ENCODE peak calls at places on chromosomes 6 and 20, in nine cellular contexts. One of them, this sample, is unnamed. For H3K4me1, the result is how much of the 10 kb centered on the place peaks cover.

GRCh38 chr6:115551510-115551909 is 509.2 kb downstream of the FRK start:
- DNase-seq in CD4-positive, alpha-beta memory T cell: no peak
- DNase-seq in testis: no peak
- DNase-seq in left ventricle myocardium inferior: no peak
- DNase-seq in PC-3: no peak
- DNase-seq in lower lobe of right lung: no peak
- DNase-seq in H9: no peak
- DNase-seq in upper lobe of right lung: no peak
- DNase-seq in Panc1: no peak
- DNase-seq in this sample: no peak

GRCh38 chr20:63217706-63218105 is 1.8 kb upstream of the YTHDF1 start:
- DNase-seq in CD4-positive, alpha-beta memory T cell: no peak
- DNase-seq in testis: no peak
- DNase-seq in left ventricle myocardium inferior: no peak
- DNase-seq in PC-3: no peak
- DNase-seq in lower lobe of right lung: no peak
- DNase-seq in H9: no peak
- DNase-seq in upper lobe of right lung: no peak
- DNase-seq in Panc1: no peak
- DNase-seq in this sample: no peak

GRCh38 chr6:72999995-73000394 is 225.3 kb downstream of the KHDC1L start:
- DNase-seq in CD4-positive, alpha-beta memory T cell: no peak
- DNase-seq in testis: no peak
- DNase-seq in left ventricle myocardium inferior: no peak
- DNase-seq in PC-3: no peak
- DNase-seq in lower lobe of right lung: no peak
- DNase-seq in H9: no peak
- DNase-seq in upper lobe of right lung: no peak
- DNase-seq in Panc1: no peak
- DNase-seq in this sample: no peak

GRCh38 chr20:7859371-7859802 is 80.9 kb downstream of the HAO1 start:
- DNase-seq in CD4-positive, alpha-beta memory T cell: no peak
- DNase-seq in testis: peak
- DNase-seq in left ventricle myocardium inferior: no peak
- DNase-seq in PC-3: peak
- DNase-seq in lower lobe of right lung: no peak
- DNase-seq in H9: no peak
- DNase-seq in upper lobe of right lung: no peak
- DNase-seq in Panc1: peak
- DNase-seq in this sample: no peak

GRCh38 chr20:18663932-18664331 is 76.1 kb downstream of the DTD1 start:
- DNase-seq in CD4-positive, alpha-beta memory T cell: no peak
- DNase-seq in testis: no peak
- DNase-seq in left ventricle myocardium inferior: no peak
- DNase-seq in PC-3: peak
- DNase-seq in lower lobe of right lung: no peak
- DNase-seq in H9: no peak
- DNase-seq in upper lobe of right lung: no peak
- DNase-seq in Panc1: no peak
- DNase-seq in this sample: no peak

GRCh38 chr6:137846772-137847313 is 20.2 kb upstream of the TNFAIP3 start:
- DNase-seq in CD4-positive, alpha-beta memory T cell: no peak
- DNase-seq in testis: peak
- DNase-seq in left ventricle myocardium inferior: peak
- DNase-seq in PC-3: no peak
- DNase-seq in lower lobe of right lung: peak
- DNase-seq in H9: no peak
- DNase-seq in upper lobe of right lung: peak
- DNase-seq in Panc1: no peak
- DNase-seq in this sample: peak

GRCh38 chr20:33209789-33210188 is 7.4 kb upstream of the BPIFA3 start:
- DNase-seq in CD4-positive, alpha-beta memory T cell: peak
- DNase-seq in testis: peak
- DNase-seq in left ventricle myocardium inferior: peak
- DNase-seq in PC-3: peak
- DNase-seq in lower lobe of right lung: peak
- DNase-seq in H9: peak
- DNase-seq in upper lobe of right lung: peak
- DNase-seq in Panc1: no peak
- DNase-seq in this sample: no peak

GRCh38 chr20:60446273-60447111 is 488.3 kb downstream of the CDH26 start:
- DNase-seq in CD4-positive, alpha-beta memory T cell: no peak
- DNase-seq in testis: no peak
- DNase-seq in left ventricle myocardium inferior: no peak
- DNase-seq in PC-3: no peak
- DNase-seq in lower lobe of right lung: no peak
- DNase-seq in H9: no peak
- DNase-seq in upper lobe of right lung: no peak
- DNase-seq in Panc1: no peak
- DNase-seq in this sample: no peak

GRCh38 chr6:133610271-133610840 is 278.6 kb upstream of the TCF21 start:
- DNase-seq in CD4-positive, alpha-beta memory T cell: no peak
- DNase-seq in testis: no peak
- DNase-seq in left ventricle myocardium inferior: no peak
- DNase-seq in PC-3: peak
- DNase-seq in lower lobe of right lung: no peak
- DNase-seq in H9: no peak
- DNase-seq in upper lobe of right lung: no peak
- DNase-seq in Panc1: no peak
- DNase-seq in this sample: no peak

GRCh38 chr6:17057322-17057721 is 44.5 kb upstream of the STMND1 start:
- DNase-seq in CD4-positive, alpha-beta memory T cell: no peak
- DNase-seq in testis: no peak
- DNase-seq in left ventricle myocardium inferior: no peak
- DNase-seq in PC-3: peak
- DNase-seq in lower lobe of right lung: no peak
- DNase-seq in H9: no peak
- DNase-seq in upper lobe of right lung: no peak
- DNase-seq in Panc1: no peak
- DNase-seq in this sample: no peak

GRCh38 chr20:21936720-21937380 is 231.4 kb downstream of the PAX1 start:
- DNase-seq in CD4-positive, alpha-beta memory T cell: no peak
- DNase-seq in testis: no peak
- DNase-seq in left ventricle myocardium inferior: no peak
- DNase-seq in PC-3: no peak
- DNase-seq in lower lobe of right lung: no peak
- DNase-seq in H9: peak
- DNase-seq in upper lobe of right lung: no peak
- DNase-seq in Panc1: no peak
- DNase-seq in this sample: no peak

GRCh38 chr6:158322724-158323560 is 10.7 kb downstream of the TULP4 start:
- DNase-seq in CD4-positive, alpha-beta memory T cell: no peak
- DNase-seq in testis: no peak
- DNase-seq in left ventricle myocardium inferior: no peak
- DNase-seq in PC-3: peak
- DNase-seq in lower lobe of right lung: no peak
- DNase-seq in H9: no peak
- DNase-seq in upper lobe of right lung: no peak
- DNase-seq in Panc1: no peak
- DNase-seq in this sample: no peak

GRCh38 chr6:38143191-38144154 is 323.9 kb downstream of the ZFAND3 start:
- DNase-seq in CD4-positive, alpha-beta memory T cell: no peak
- DNase-seq in testis: no peak
- DNase-seq in left ventricle myocardium inferior: no peak
- DNase-seq in PC-3: no peak
- DNase-seq in lower lobe of right lung: no peak
- DNase-seq in H9: no peak
- DNase-seq in upper lobe of right lung: peak
- DNase-seq in Panc1: no peak
- DNase-seq in this sample: no peak

GRCh38 chr6:30813623-30814136 is 69.3 kb upstream of the IER3 start:
- DNase-seq in CD4-positive, alpha-beta memory T cell: no peak
- DNase-seq in testis: no peak
- DNase-seq in left ventricle myocardium inferior: no peak
- DNase-seq in PC-3: peak
- DNase-seq in lower lobe of right lung: no peak
- DNase-seq in H9: no peak
- DNase-seq in upper lobe of right lung: no peak
- DNase-seq in Panc1: no peak
- DNase-seq in this sample: no peak

GRCh38 chr6:49462599-49462926 is 490 bp downstream of the MMUT start:
- DNase-seq in CD4-positive, alpha-beta memory T cell: no peak
- DNase-seq in testis: no peak
- DNase-seq in left ventricle myocardium inferior: no peak
- DNase-seq in PC-3: no peak
- DNase-seq in lower lobe of right lung: no peak
- DNase-seq in H9: no peak
- DNase-seq in upper lobe of right lung: no peak
- DNase-seq in Panc1: no peak
- DNase-seq in this sample: no peak

GRCh38 chr6:49464691-49465090 is 1.5 kb downstream of the CENPQ start:
- DNase-seq in CD4-positive, alpha-beta memory T cell: no peak
- DNase-seq in testis: no peak
- DNase-seq in left ventricle myocardium inferior: no peak
- DNase-seq in PC-3: no peak
- DNase-seq in lower lobe of right lung: no peak
- DNase-seq in H9: no peak
- DNase-seq in upper lobe of right lung: no peak
- DNase-seq in Panc1: no peak
- DNase-seq in this sample: no peak

GRCh38 chr6:49462927-49463611 is at the start of the genes CENPQ and MMUT:
- DNase-seq in CD4-positive, alpha-beta memory T cell: peak
- DNase-seq in testis: peak
- DNase-seq in left ventricle myocardium inferior: peak
- DNase-seq in PC-3: peak
- DNase-seq in lower lobe of right lung: peak
- DNase-seq in H9: peak
- DNase-seq in upper lobe of right lung: peak
- DNase-seq in Panc1: peak
- DNase-seq in this sample: peak

GRCh38 chr6:49462071-49462470 is 982 bp downstream of the MMUT start:
- DNase-seq in CD4-positive, alpha-beta memory T cell: peak
- DNase-seq in testis: no peak
- DNase-seq in left ventricle myocardium inferior: no peak
- DNase-seq in PC-3: peak
- DNase-seq in lower lobe of right lung: no peak
- DNase-seq in H9: no peak
- DNase-seq in upper lobe of right lung: no peak
- DNase-seq in Panc1: no peak
- DNase-seq in this sample: no peak

DNA sequence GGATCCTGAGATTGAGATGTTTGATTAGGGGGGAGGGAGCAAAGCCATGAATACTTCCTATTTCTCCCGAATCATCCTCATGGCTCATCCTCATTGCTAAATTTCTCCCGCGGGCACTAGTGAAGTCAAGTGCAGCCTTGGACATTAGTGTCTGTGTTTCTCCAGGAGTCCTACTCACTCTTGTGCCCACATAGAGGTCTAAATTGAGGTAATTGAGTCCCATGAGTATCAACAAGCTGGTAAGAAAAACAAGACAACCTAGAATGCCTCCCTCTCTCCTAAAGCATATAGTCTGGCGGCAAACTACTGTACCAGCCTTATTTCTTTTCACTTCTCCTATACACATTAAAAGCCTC is 420 bp downstream of the CENPQ start:
- DNase-seq in CD4-positive, alpha-beta memory T cell: no peak
- DNase-seq in testis: no peak
- DNase-seq in left ventricle myocardium inferior: no peak
- DNase-seq in PC-3: no peak
- DNase-seq in lower lobe of right lung: no peak
- DNase-seq in H9: no peak
- DNase-seq in upper lobe of right lung: no peak
- DNase-seq in Panc1: no peak
- DNase-seq in this sample: no peak
- H3K27ac ChIP-seq in CD4-positive, alpha-beta memory T cell: peak
- H3K27ac ChIP-seq in testis: peak
- H3K27ac ChIP-seq in left ventricle myocardium inferior: peak
- H3K27ac ChIP-seq in PC-3: peak
- H3K27ac ChIP-seq in lower lobe of right lung: peak
- H3K27ac ChIP-seq in H9: peak
- H3K27ac ChIP-seq in upper lobe of right lung: peak
- H3K27ac ChIP-seq in Panc1: peak
- H3K27ac ChIP-seq in this sample: peak

DNA sequence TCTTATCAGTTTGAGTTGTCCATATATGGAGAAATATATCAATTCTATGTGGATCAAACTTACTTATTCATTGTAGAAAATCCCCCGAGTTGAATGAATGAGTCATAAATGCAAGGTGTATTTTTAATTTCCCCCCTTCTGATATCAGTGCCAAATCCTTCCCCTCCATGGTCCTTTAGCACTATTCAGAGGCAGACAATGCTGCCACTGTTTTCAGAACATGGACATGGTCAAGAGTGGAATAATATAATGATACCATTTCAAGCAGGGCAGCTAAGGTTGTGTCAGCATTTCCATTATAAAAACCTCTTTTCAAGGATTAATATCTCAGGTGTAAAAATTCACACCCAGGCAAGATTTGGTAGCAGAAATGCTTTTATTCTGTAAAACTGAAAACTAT is 244.0 kb downstream of the FOXC1 start:
- DNase-seq in CD4-positive, alpha-beta memory T cell: no peak
- DNase-seq in testis: no peak
- DNase-seq in left ventricle myocardium inferior: no peak
- DNase-seq in PC-3: no peak
- DNase-seq in lower lobe of right lung: no peak
- DNase-seq in H9: no peak
- DNase-seq in upper lobe of right lung: no peak
- DNase-seq in Panc1: no peak
- DNase-seq in this sample: no peak
- H3K4me1 ChIP-seq in CD4-positive, alpha-beta memory T cell: under half
- H3K4me1 ChIP-seq in testis: under half
- H3K4me1 ChIP-seq in left ventricle myocardium inferior: under half
- H3K4me1 ChIP-seq in PC-3: under half
- H3K4me1 ChIP-seq in lower lobe of right lung: under half
- H3K4me1 ChIP-seq in H9: under half
- H3K4me1 ChIP-seq in upper lobe of right lung: under half
- H3K4me1 ChIP-seq in Panc1: under half
- H3K4me1 ChIP-seq in this sample: under half

DNA sequence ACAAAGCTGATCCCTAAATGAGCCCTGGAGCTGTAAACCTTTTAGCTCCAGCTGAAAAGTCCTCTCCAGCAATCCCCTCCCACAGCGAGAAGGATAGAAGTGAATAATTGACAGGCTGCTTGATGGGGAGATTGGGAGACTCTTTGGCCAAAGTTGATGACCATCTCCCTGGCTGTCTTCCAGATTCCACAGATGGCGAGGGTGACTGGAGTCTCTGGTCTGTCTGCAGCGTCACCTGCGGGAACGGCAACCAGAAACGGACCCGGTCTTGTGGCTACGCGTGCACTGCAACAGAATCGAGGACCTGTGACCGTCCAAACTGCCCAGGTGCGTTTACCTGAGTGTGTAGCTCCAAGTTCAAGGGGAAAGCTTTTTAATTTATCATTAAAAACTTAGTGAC is 67.3 kb downstream of the ISM1 start:
- DNase-seq in CD4-positive, alpha-beta memory T cell: no peak
- DNase-seq in testis: no peak
- DNase-seq in left ventricle myocardium inferior: no peak
- DNase-seq in PC-3: no peak
- DNase-seq in lower lobe of right lung: no peak
- DNase-seq in H9: no peak
- DNase-seq in upper lobe of right lung: no peak
- DNase-seq in Panc1: no peak
- DNase-seq in this sample: no peak
- H3K27ac ChIP-seq in CD4-positive, alpha-beta memory T cell: no peak
- H3K27ac ChIP-seq in testis: no peak
- H3K27ac ChIP-seq in left ventricle myocardium inferior: no peak
- H3K27ac ChIP-seq in PC-3: no peak
- H3K27ac ChIP-seq in lower lobe of right lung: no peak
- H3K27ac ChIP-seq in H9: no peak
- H3K27ac ChIP-seq in upper lobe of right lung: no peak
- H3K27ac ChIP-seq in Panc1: no peak
- H3K27ac ChIP-seq in this sample: no peak

DNA sequence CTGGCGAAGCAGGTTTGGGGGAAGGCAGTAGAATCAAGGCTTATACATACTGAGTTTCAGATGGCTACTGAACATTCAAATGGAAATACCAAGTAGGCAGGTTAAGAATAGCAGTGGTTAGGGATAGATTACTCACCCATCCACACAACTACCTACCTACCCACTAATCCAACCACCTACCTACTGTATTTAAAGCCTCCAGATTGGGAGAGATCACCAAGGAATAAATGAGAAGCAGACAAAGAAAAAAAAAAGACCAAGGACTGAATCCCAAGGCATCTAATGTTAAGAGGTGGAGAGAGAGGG is 68.3 kb upstream of the SMIM29 start:
- DNase-seq in CD4-positive, alpha-beta memory T cell: no peak
- DNase-seq in testis: no peak
- DNase-seq in left ventricle myocardium inferior: no peak
- DNase-seq in PC-3: no peak
- DNase-seq in lower lobe of right lung: no peak
- DNase-seq in H9: no peak
- DNase-seq in upper lobe of right lung: no peak
- DNase-seq in Panc1: no peak
- DNase-seq in this sample: no peak
- H3K4me1 ChIP-seq in CD4-positive, alpha-beta memory T cell: under half
- H3K4me1 ChIP-seq in testis: under half
- H3K4me1 ChIP-seq in left ventricle myocardium inferior: half or more
- H3K4me1 ChIP-seq in PC-3: under half
- H3K4me1 ChIP-seq in lower lobe of right lung: under half
- H3K4me1 ChIP-seq in H9: under half
- H3K4me1 ChIP-seq in upper lobe of right lung: under half
- H3K4me1 ChIP-seq in Panc1: under half
- H3K4me1 ChIP-seq in this sample: under half

This sample was measured in sigmoid colon.